ENCODE peak calls at places on chromosomes 11 and 22, in five cellular contexts. S is heart left ventricle, V is prostate gland, M is ovary, Z is tibial nerve. P is an unnamed sample. For H3K4me1, the result is how much of the 10 kb centered on the place peaks cover.

GRCh38 chr11:76524919-76525318 is 80.1 kb downstream of the EMSY start:
- DNase-seq in V (peak), M (no peak), Z (no peak), S (peak), P (peak)

GRCh38 chr11:1565173-1565903 is 6.7 kb downstream of the DUSP8 start:
- DNase-seq in M (no peak), V (no peak), Z (no peak), S (peak), P (no peak)

GRCh38 chr22:41411021-41411851 is 29.5 kb downstream of the TEF start:
- DNase-seq in S (no peak), Z (no peak), V (peak), M (no peak), P (no peak)

GRCh38 chr11:134110252-134110651 is 41.4 kb downstream of the JAM3 start:
- DNase-seq in S (no peak), Z (no peak), V (no peak), M (no peak), P (no peak)

GRCh38 chr11:17636721-17637120 is 82.7 kb upstream of the MYOD1 start:
- DNase-seq in S (no peak), M (no peak), Z (no peak), V (no peak), P (no peak)

GRCh38 chr11:60756307-60757032 is at the start of gene MS4A15:
- DNase-seq in V (no peak), S (no peak), M (no peak), Z (no peak), P (no peak)

GRCh38 chr11:105829084-105829483 is 193.0 kb downstream of the MSANTD4 start:
- DNase-seq in V (no peak), S (no peak), Z (no peak), M (no peak), P (no peak)

GRCh38 chr11:79400717-79401330 is 40.0 kb downstream of the TENM4 start:
- DNase-seq in S (no peak), Z (no peak), V (no peak), M (no peak), P (peak)

GRCh38 chr11:117316197-117316961 is at the start of gene BACE1:
- DNase-seq in Z (peak), S (peak), M (peak), V (peak), P (peak)

GRCh38 chr11:109304159-109304558 is 117.8 kb upstream of the C11orf87 start:
- DNase-seq in Z (no peak), V (no peak), S (no peak), M (no peak), P (no peak)

GRCh38 chr11:19398772-19399542 is 158.2 kb upstream of the E2F8 start:
- DNase-seq in V (no peak), Z (no peak), S (no peak), M (peak), P (peak)

GRCh38 chr22:45551310-45552016 is 48.8 kb downstream of the FBLN1 start:
- DNase-seq in M (peak), Z (no peak), V (no peak), S (peak), P (no peak)

GRCh38 chr11:68258363-68258765 is 13.4 kb downstream of the C11orf24 start:
- DNase-seq in V (no peak), S (no peak), Z (no peak), M (peak), P (no peak)

GRCh38 chr11:73299751-73300150 is 8.3 kb upstream of the ARHGEF17 start:
- DNase-seq in M (no peak), Z (no peak), S (no peak), V (no peak), P (no peak)

GRCh38 chr11:7597620-7598019 is 75.7 kb downstream of the CYB5R2 start:
- DNase-seq in Z (no peak), V (peak), M (no peak), S (no peak), P (peak)

GRCh38 chr22:47307326-47307725 is 544.9 kb downstream of the TBC1D22A start:
- DNase-seq in V (no peak), S (peak), M (no peak), Z (no peak), P (no peak)

GRCh38 chr11:130397780-130398179 is 30.6 kb downstream of the ADAMTS8 start:
- DNase-seq in V (no peak), S (no peak), Z (no peak), M (no peak), P (no peak)

GRCh38 chr11:67295846-67296245 is 6.7 kb downstream of the ANKRD13D start:
- DNase-seq in V (no peak), M (no peak), S (no peak), Z (no peak), P (no peak)

GRCh38 chr11:119832536-119832935 is 103.5 kb upstream of the NECTIN1 start:
- DNase-seq in M (peak), S (peak), V (peak), Z (no peak), P (peak)

GRCh38 chr11:27193434-27194225 is 153.0 kb downstream of the BBOX1 start:
- DNase-seq in V (no peak), S (no peak), Z (no peak), M (no peak), P (no peak)

GRCh38 chr11:2588809-2589537 is 110.8 kb downstream of the KCNQ1OT1 start:
- DNase-seq in V (no peak), M (no peak), Z (no peak), S (peak), P (no peak)

GRCh38 chr11:119334173-119334930 is at the start of gene RNF26:
- DNase-seq in V (peak), M (peak), S (peak), Z (peak), P (peak)

GRCh38 chr22:38352436-38352835 is 35.2 kb upstream of the CSNK1E start:
- DNase-seq in V (no peak), Z (no peak), M (no peak), S (no peak), P (peak)

GRCh38 chr11:7665473-7666291 is 7.6 kb downstream of the CYB5R2 start:
- DNase-seq in M (peak), Z (peak), S (peak), V (peak), P (peak)

GRCh38 chr11:75563978-75564552 is 2.0 kb downstream of the SERPINH1 start:
- DNase-seq in Z (no peak), S (peak), M (peak), V (no peak), P (peak)

GRCh38 chr11:106627694-106628093 is 390.6 kb downstream of the GUCY1A2 start:
- DNase-seq in Z (no peak), M (no peak), S (no peak), V (no peak), P (no peak)

GRCh38 chr11:118610220-118610772 is 2.9 kb downstream of the PHLDB1 start:
- DNase-seq in M (peak), Z (no peak), S (peak), V (no peak), P (peak)

GRCh38 chr22:42132457-42132856 is 1.8 kb upstream of the CYP2D6 start:
- DNase-seq in M (no peak), V (no peak), Z (no peak), S (no peak), P (no peak)

GRCh38 chr11:14872032-14872431 is 20.0 kb downstream of the CYP2R1 start:
- DNase-seq in S (no peak), V (no peak), Z (no peak), M (no peak), P (no peak)

GRCh38 chr11:94149435-94149834 is 20.8 kb downstream of the PANX1 start:
- DNase-seq in V (no peak), S (no peak), Z (no peak), M (no peak), P (no peak)

GRCh38 chr11:3178349-3178748 is 13.2 kb upstream of the OSBPL5 start:
- DNase-seq in V (no peak), M (no peak), Z (no peak), S (no peak), P (no peak)

GRCh38 chr11:27991731-27992130 is 116.2 kb downstream of the KIF18A start:
- DNase-seq in V (no peak), Z (no peak), S (no peak), M (no peak), P (no peak)

GRCh38 chr11:106421673-106422292 is 344.3 kb downstream of the AASDHPPT start:
- DNase-seq in S (no peak), M (no peak), V (no peak), Z (no peak), P (no peak)

GRCh38 chr11:100739636-100740035 is 52.5 kb downstream of the ARHGAP42 start:
- DNase-seq in S (peak), V (no peak), Z (no peak), M (no peak), P (peak)

GRCh38 chr11:1240771-1241170 is 17.9 kb downstream of the MUC5B start:
- DNase-seq in V (no peak), M (no peak), S (no peak), Z (no peak), P (no peak)

GRCh38 chr22:19056951-19057401 is 65.2 kb downstream of the DGCR2 start:
- DNase-seq in S (no peak), V (no peak), Z (no peak), M (no peak), P (peak)

GRCh38 chr11:21552910-21553309 is 640.0 kb upstream of the ANO5 start:
- DNase-seq in V (no peak), S (no peak), Z (no peak), M (no peak), P (no peak)

GRCh38 chr11:115552151-115552550 is 47.9 kb upstream of the CADM1 start:
- DNase-seq in V (no peak), M (no peak), S (no peak), Z (no peak), P (no peak)
- H3K4me1 ChIP-seq in V (under half), M (under half), S (under half), Z (under half), P (under half)

DNA sequence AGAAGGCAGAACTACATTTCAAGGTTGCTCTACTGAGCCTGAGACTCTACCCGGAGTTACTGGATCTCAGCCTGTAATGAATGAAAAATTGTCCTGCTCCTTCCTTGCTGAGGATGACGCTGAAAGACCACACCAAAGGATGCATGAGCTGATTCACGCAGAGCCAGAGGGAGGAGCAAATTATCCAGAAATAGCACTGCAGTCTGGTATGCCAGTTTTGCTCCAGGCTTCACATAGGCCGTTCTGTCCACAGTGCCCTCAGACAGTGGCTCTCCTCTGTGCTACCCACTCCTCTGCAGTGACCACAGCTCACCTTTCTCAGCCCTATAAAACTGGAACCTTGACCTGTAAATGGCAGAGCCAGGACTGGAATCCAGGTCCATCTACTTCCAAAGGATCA is 79.3 kb upstream of the GALNT18 start:
- DNase-seq in Z (no peak), M (no peak), V (no peak), S (peak), P (no peak)
- TF ChIP-seq CTCF in Z (no peak), M (no peak), V (no peak), S (no peak), P (no peak)

DNA sequence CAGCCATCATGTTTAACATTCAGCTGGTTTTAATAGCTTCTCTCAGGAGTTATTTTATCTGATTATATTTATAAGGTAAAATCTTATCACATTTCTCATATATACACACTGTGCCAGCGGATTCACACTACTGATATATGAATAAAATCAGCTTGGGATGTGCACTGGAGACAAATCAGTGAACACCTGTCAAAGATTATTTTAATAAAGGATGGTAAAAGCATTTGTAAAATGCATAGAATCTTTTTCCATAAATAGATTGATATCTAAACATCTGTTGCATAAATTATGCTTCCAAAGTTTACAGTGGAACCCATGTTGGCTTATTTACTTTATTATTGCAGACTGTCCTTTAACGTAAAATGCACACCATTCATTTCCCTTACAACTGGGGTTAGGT is 1125.8 kb upstream of the CNTN5 start:
- DNase-seq in V (no peak), Z (no peak), S (no peak), M (no peak), P (no peak)
- H3K4me1 ChIP-seq in V (under half), Z (under half), S (under half), M (under half), P (under half)

GRCh38 chr11:116078101-116078561 is 573.9 kb upstream of the CADM1 start:
- DNase-seq in V (no peak), M (no peak), S (no peak), Z (no peak), P (no peak)
- TF ChIP-seq CTCF in V (no peak), M (no peak), S (no peak), Z (no peak), P (no peak)

DNA sequence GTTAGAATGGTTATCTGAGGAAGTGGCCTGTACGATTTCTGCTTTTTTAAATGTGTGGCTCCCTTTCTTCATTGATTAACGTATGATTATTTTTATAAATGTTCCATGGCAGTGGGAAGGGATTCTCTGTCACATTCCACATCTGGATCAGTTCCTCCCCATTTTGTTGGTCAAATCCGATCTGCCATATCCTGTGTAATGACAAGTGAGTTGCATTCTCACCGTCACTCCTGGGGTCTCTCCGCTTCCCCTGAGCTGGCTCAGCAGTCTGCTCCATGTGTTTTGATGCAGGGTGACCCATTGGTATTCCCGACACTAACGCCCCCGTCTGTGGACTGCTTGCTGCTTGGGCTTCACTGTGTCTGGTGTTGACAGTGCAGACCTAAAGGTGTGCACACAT is 20.4 kb downstream of the NEAT1 start:
- DNase-seq in M (no peak), Z (peak), V (peak), S (no peak), P (no peak)
- H3K4me1 ChIP-seq in M (under half), Z (under half), V (under half), S (half or more), P (under half)

DNA sequence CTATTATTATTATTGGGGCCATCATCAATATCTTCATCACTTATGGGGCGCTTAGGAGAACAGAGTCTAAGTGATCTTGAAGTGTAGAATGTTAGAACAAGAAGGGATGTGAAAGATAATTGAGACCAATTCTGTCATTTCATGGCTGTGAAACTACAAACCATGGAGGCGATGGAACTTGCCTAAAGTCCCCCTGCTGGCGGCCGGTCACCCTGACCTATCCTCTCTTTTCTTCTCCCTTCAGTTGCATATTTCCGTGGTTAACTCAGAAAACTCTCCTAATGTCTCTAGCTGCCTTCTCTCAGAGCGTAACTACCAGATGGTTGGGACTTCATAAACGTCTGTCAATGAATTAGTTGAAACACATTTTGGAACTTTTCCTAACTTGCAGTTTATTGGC is 6.6 kb upstream of the OR4B1 start:
- DNase-seq in M (no peak), V (no peak), S (no peak), Z (no peak), P (no peak)
- TF ChIP-seq CTCF in M (no peak), V (no peak), S (no peak), Z (no peak), P (no peak)

DNA sequence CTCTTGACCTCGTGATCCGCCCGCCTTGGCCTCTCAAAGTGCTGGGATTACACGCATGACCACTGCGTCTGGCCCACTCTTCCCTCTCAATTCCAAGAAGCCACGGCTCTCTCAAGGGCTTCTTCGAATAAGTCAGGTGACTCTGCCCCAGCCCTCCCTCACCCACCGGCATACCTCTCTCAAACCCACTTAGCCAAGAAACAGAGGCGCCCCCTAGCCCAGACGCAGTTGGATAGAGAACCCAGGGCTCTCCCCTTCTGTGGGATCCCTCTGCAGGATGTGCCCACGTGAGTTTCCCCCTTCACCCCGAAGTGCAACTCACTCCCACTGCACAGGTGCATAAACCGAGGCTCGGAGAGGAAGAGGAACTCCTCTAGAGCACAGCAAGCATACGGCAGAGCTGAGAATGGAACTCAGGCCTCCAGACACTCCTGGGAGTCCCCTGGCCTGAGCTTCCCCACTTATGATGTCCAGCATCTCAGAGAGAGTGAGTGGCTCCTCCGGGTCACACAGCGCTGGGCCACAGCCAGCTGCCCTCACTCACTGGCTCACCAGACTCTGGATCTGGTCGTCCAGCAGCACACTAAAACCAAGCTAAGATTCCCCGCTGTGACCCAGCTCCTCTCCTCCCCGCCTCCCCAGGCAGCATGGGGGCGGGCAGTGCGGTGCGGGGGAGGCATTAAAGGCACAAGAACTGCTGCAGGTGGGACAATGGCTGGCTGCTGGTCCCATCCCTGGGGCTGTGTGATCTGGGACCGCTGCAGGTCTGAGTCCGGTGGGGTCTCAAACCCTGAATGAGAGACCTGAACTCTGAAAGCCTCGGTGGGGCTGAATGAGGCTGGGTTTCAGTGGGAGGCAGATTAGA is 16.8 kb upstream of the RGL4 start:
- DNase-seq in Z (no peak), V (no peak), S (no peak), M (no peak), P (no peak)
- H3K4me1 ChIP-seq in Z (under half), V (under half), S (under half), M (under half), P (under half)

P was measured in stomach.